ENCODE peak calls at places on chromosome 2, in eight cellular contexts. C is CD4-positive, alpha-beta T cell; M is HCT116; O is A549; J is upper lobe of right lung; U is AG04450; E is thoracic aorta; W is MM.1S. N is an unnamed sample.

GRCh38 chr2:165239230-165239629 is at the start of gene SCN2A:
- DNase-seq in C (no peak), M (peak; percentile 47), O (peak; percentile 68), J (no peak), U (peak; percentile 2), E (no peak), W (peak; percentile 56), N (no peak)

GRCh38 chr2:105809099-105809473 is 64.4 kb downstream of the NCK2 start:
- DNase-seq in C (no peak), M (no peak), O (no peak), J (no peak), U (no peak), E (no peak), W (peak; percentile 55), N (no peak)

GRCh38 chr2:98253461-98254073 is 92.7 kb upstream of the CNGA3 start:
- DNase-seq in C (no peak), M (no peak), O (no peak), J (no peak), U (no peak), E (no peak), W (no peak), N (no peak)

GRCh38 chr2:100186126-100186525 is 43.7 kb upstream of the AFF3 start:
- DNase-seq in C (no peak), M (no peak), O (no peak), J (peak; percentile 34), U (no peak), E (no peak), W (no peak), N (no peak)

GRCh38 chr2:24827321-24828261 is 34.4 kb downstream of the CENPO start:
- DNase-seq in C (peak; percentile 64), M (peak; percentile 61), O (peak; percentile 90), J (peak; percentile 74), U (peak; percentile 81), E (peak; percentile 53), W (peak; percentile 49), N (peak; percentile 77)

GRCh38 chr2:111209045-111209514 is 88.4 kb downstream of the BCL2L11 start:
- DNase-seq in C (no peak), M (no peak), O (no peak), J (no peak), U (peak; percentile 68), E (no peak), W (peak; percentile 96), N (no peak)

GRCh38 chr2:29398384-29399237 is 283.4 kb downstream of the CLIP4 start:
- DNase-seq in C (no peak), M (no peak), O (no peak), J (no peak), U (no peak), E (no peak), W (no peak), N (no peak)

GRCh38 chr2:64196986-64197385 is 52.8 kb upstream of the PELI1 start:
- DNase-seq in C (no peak), M (no peak), O (no peak), J (no peak), U (no peak), E (no peak), W (no peak), N (no peak)

GRCh38 chr2:121285077-121285449 is at the start of gene TFCP2L1:
- DNase-seq in C (no peak), M (no peak), O (peak; percentile 43), J (peak; percentile 89), U (no peak), E (no peak), W (no peak), N (peak; percentile 67)

GRCh38 chr2:101406867-101407266 is 19.6 kb upstream of the CREG2 start:
- DNase-seq in C (no peak), M (no peak), O (peak; percentile 46), J (no peak), U (peak; percentile 83), E (no peak), W (no peak), N (no peak)

GRCh38 chr2:239762742-239763269 is 262.3 kb downstream of the NDUFA10 start:
- DNase-seq in C (no peak), M (no peak), O (no peak), J (peak; percentile 21), U (no peak), E (peak; percentile 19), W (no peak), N (no peak)

GRCh38 chr2:180990337-180990736 is 9.9 kb downstream of the UBE2E3 start:
- DNase-seq in C (no peak), M (no peak), O (no peak), J (no peak), U (no peak), E (no peak), W (no peak), N (no peak)

GRCh38 chr2:196403471-196403870 is 232.1 kb upstream of the STK17B start:
- DNase-seq in C (no peak), M (no peak), O (no peak), J (no peak), U (peak; percentile 44), E (no peak), W (no peak), N (no peak)

GRCh38 chr2:112582314-112582746 is 2.1 kb upstream of the CHCHD5 start:
- DNase-seq in C (no peak), M (peak; percentile 24), O (peak; percentile 65), J (no peak), U (peak; percentile 21), E (no peak), W (peak; percentile 68), N (no peak)

GRCh38 chr2:79660552-79660951 is 147.7 kb downstream of the CTNNA2 start:
- DNase-seq in C (no peak), M (no peak), O (no peak), J (no peak), U (peak; percentile 3), E (no peak), W (no peak), N (no peak)

GRCh38 chr2:217185265-217185995 is 325.6 kb upstream of the TNP1 start:
- DNase-seq in C (no peak), M (no peak), O (no peak), J (no peak), U (no peak), E (no peak), W (no peak), N (no peak)

GRCh38 chr2:239569401-239570090 is 168.7 kb upstream of the HDAC4 start:
- DNase-seq in C (no peak), M (no peak), O (no peak), J (peak; percentile 58), U (no peak), E (no peak), W (no peak), N (no peak)

DNA sequence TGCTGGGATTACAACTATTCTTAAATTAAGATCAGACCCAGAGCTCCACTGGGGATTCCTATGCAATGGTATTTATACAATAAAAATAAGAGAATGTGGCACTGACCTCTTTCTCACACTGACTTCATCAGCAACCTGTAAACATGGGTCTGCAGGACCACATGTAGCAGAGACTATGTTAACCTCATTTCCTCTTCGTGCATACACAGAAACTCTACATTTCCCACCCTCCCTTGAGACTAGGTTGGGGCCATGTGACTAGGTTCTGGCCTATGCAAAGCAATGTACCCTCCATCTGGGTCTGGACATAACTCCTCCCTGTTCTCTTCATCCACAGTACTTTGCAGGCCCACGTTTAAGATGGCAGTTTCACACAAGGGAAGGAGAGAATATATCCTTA is 514.4 kb upstream of the CHAC2 start:
- DNase-seq in C (no peak), M (no peak), O (no peak), J (no peak), U (no peak), E (no peak), W (no peak), N (no peak)
- H3K27ac ChIP-seq in C (no peak overlapping the region), M (no peak overlapping the region), O (no peak overlapping the region), J (no peak overlapping the region), U (no peak overlapping the region), E (no peak overlapping the region), W (no peak overlapping the region), N (no peak overlapping the region)

GRCh38 chr2:30475542-30475941 is 28.5 kb downstream of the LCLAT1 start:
- DNase-seq in C (no peak), M (no peak), O (no peak), J (no peak), U (no peak), E (no peak), W (no peak), N (no peak)
- TF ChIP-seq CTCF in C (peak; percentile 53), M (no peak), O (peak; percentile 48), J (peak; percentile 29), U (peak; percentile 26), E (no peak), W (no peak), N (no peak)

GRCh38 chr2:191677646-191678436 is at the start of gene NABP1:
- DNase-seq in C (peak; percentile 99), M (peak; percentile 86), O (peak; percentile 97), J (peak; percentile 100), U (peak; percentile 94), E (peak; percentile 94), W (peak; percentile 98), N (peak; percentile 99)

GRCh38 chr2:191680639-191681038 is 2.7 kb downstream of the NABP1 start:
- DNase-seq in C (no peak), M (no peak), O (no peak), J (no peak), U (no peak), E (no peak), W (no peak), N (no peak)

GRCh38 chr2:191678437-191679110 is 638 bp downstream of the NABP1 start:
- DNase-seq in C (peak; percentile 46), M (no peak), O (peak; percentile 61), J (peak; percentile 86), U (no peak), E (peak; percentile 7), W (peak; percentile 67), N (peak; percentile 57)

GRCh38 chr2:191682148-191682547 is 4.2 kb downstream of the NABP1 start:
- DNase-seq in C (no peak), M (no peak), O (no peak), J (no peak), U (no peak), E (no peak), W (no peak), N (no peak)

DNA sequence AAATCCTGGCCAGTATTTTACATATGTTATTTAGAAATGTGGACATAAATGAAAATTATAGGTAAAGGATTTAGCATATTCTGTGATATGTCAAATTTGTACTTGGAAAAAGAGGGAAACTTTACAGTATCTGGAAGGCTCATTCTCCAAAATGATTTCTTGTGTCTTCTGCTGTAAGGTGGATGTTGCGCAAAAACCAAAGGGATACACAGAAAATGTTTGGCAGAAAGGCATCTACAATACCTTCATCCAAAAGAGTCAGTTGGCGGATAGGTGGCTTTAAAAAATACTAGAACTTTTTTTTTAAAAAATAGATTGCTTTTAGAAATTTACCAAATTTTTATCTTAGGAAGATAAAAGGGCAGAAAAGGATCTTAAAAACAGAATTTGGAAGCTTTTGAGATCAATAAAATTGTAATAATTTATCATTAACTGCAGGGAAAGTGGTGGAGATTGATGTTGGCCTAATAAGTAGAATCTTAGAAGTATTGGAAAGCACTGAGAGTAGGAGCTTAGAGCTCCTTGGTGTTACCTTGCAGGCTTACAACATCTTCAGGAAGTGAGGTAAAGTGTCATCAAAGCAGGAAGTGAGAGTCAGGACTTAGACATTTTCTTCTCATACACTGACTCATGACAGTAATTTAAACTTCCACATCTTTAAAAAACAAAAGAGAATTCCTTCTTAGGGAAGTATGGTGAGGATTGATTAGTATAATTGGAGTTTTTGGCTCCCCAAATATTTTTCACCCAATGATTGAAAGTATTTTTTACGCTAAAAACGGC is 2.1 kb downstream of the NABP1 start:
- DNase-seq in C (no peak), M (peak; percentile 66), O (peak; percentile 75), J (no peak), U (peak; percentile 67), E (no peak), W (peak; percentile 74), N (no peak)
- H3K27ac ChIP-seq in C (peak overlapping the region; percentile 90), M (peak overlapping the region; percentile 15), O (peak overlapping the region; percentile 90), J (peak overlapping the region; percentile 98), U (no peak overlapping the region), E (peak overlapping the region; percentile 99), W (peak overlapping the region; percentile 88), N (no peak overlapping the region)

GRCh38 chr2:140597836-140598235 is 1533.0 kb downstream of the LRP1B start:
- DNase-seq in C (no peak), M (no peak), O (peak; percentile 11), J (no peak), U (no peak), E (no peak), W (no peak), N (no peak)
- TF ChIP-seq CTCF in C (no peak), M (peak; percentile 23), O (no peak), J (no peak), U (no peak), E (no peak), W (no peak), N (no peak)